ENCODE peak calls at places on chromosome X, in five cellular contexts. K is upper lobe of right lung; F is gastrocnemius medialis; E is transverse colon; G is CD4-positive, alpha-beta memory T cell. R is an unnamed sample. For H3K27me3, the result is how much of the 10 kb centered on the place peaks cover.

GRCh38 chrX:120791013-120791643 is 84.5 kb downstream of the CT47B1 start:
- DNase-seq in K (no peak), F (peak), E (peak), G (no peak), R (no peak)

GRCh38 chrX:153969904-153970397 is 1.7 kb downstream of the HCFC1 start:
- DNase-seq in K (no peak), F (no peak), E (no peak), G (no peak), R (no peak)

GRCh38 chrX:132631579-132632232 is 142.9 kb upstream of the MBNL3 start:
- DNase-seq in K (no peak), F (no peak), E (no peak), G (peak), R (peak)

GRCh38 chrX:86014421-86014820 is 32.9 kb downstream of the CHM start:
- DNase-seq in K (no peak), F (no peak), E (peak), G (no peak), R (no peak)

GRCh38 chrX:154056739-154057367 is 37.2 kb upstream of the IRAK1 start:
- DNase-seq in K (no peak), F (peak), E (peak), G (peak), R (no peak)

GRCh38 chrX:18883961-18884765 is 99.8 kb downstream of the PHKA2 start:
- DNase-seq in K (peak), F (no peak), E (no peak), G (no peak), R (no peak)

GRCh38 chrX:119477812-119478232 is 9.6 kb downstream of the SLC25A5 start:
- DNase-seq in K (no peak), F (peak), E (peak), G (no peak), R (no peak)

GRCh38 chrX:148382983-148383382 is 117.4 kb upstream of the AFF2 start:
- DNase-seq in K (no peak), F (no peak), E (no peak), G (no peak), R (no peak)

GRCh38 chrX:53441531-53442321 is 7.6 kb upstream of the HSD17B10 start:
- DNase-seq in K (peak), F (peak), E (peak), G (peak), R (no peak)

GRCh38 chrX:150411656-150412055 is 48.5 kb downstream of the MAMLD1 start:
- DNase-seq in K (no peak), F (no peak), E (no peak), G (no peak), R (no peak)
- H3K27ac ChIP-seq in K (no peak), F (no peak), E (no peak), G (no peak), R (no peak)

GRCh38 chrX:100408643-100409315 is 1.3 kb downstream of the PCDH19 start:
- DNase-seq in K (no peak), F (no peak), E (no peak), G (no peak), R (no peak)

GRCh38 chrX:100407147-100407783 is 2.8 kb downstream of the PCDH19 start:
- DNase-seq in K (no peak), F (no peak), E (no peak), G (no peak), R (no peak)

GRCh38 chrX:100407784-100408642 is 2.1 kb downstream of the PCDH19 start:
- DNase-seq in K (no peak), F (no peak), E (no peak), G (no peak), R (no peak)

GRCh38 chrX:100409316-100410082 is 574 bp downstream of the PCDH19 start:
- DNase-seq in K (no peak), F (no peak), E (no peak), G (no peak), R (no peak)

DNA sequence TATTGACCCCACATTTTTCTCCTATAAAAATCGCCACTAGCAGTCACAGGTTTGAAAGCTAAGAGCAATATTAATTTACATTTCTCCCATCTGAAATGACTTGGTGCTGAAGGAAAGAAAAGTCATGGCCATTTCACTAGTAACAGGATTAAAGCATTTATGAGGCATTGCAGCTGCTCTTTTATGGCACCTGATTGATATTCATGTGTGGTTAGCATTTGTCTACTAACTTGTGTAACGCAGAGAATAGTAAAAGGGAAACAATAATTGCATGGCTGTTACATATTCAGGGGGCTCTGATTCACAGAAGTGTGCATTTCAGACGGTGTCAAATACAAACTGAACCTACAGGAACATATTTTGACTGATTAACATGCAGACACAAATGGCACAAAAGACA is 5.2 kb downstream of the PCDH19 start:
- DNase-seq in K (no peak), F (no peak), E (no peak), G (no peak), R (no peak)
- H3K27me3 ChIP-seq in K (under half), F (under half), E (under half), G (under half), R (under half)

GRCh38 chrX:38224160-38224559 is 3.5 kb upstream of the SRPX start:
- DNase-seq in K (no peak), F (no peak), E (no peak), G (no peak), R (no peak)
- H3K27ac ChIP-seq in K (no peak), F (no peak), E (no peak), G (no peak), R (no peak)

DNA sequence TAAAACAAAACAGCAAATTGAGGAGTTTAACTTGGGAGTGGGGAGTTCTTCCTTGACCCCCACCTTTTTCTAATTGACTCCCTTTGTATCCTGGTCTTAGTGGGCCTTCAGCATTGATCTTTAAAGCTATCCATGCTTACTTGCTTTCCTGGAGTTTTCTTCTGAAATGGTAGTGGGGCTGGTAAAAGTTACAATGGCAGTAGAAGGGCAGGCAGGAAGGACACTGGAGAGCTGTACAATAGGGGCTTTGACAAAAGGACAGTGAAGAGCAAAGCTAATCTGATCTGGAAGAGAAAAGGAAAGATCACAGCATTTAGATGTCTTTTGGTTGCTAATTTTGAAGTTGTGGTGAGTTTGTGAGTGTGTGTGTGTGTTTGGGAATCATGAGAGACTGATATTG is 111.5 kb downstream of the MID1 start:
- DNase-seq in K (no peak), F (no peak), E (no peak), G (no peak), R (no peak)
- H3K27me3 ChIP-seq in K (under half), F (under half), E (under half), G (under half), R (under half)

GRCh38 chrX:114800719-114801118 is 216.7 kb downstream of the IL13RA2 start:
- DNase-seq in K (no peak), F (peak), E (no peak), G (no peak), R (peak)
- H3K27ac ChIP-seq in K (no peak), F (no peak), E (no peak), G (no peak), R (no peak)

DNA sequence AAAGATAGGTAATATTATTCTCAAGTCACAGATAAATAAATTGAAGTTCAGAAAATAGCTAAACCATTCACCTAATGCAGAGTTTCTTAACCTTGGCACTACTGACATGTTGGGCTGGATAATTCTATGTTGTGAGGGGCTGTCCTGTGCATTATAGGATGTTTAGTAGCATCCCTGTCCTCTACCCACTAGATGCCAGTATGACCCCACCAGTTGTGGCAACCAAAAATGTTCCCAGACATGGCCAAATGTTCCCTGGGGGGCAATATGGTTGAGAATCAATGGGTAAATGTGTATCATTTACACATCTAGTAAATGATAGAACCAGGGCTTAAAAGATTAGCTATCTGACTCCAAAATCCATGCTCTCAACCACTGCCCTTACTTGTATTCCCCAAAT is 140.9 kb downstream of the COL4A6 start:
- DNase-seq in K (no peak), F (no peak), E (no peak), G (no peak), R (no peak)
- H3K27me3 ChIP-seq in K (under half), F (under half), E (under half), G (under half), R (under half)

GRCh38 chrX:10112510-10112909 is 44.3 kb upstream of the CLCN4 start:
- DNase-seq in K (no peak), F (no peak), E (no peak), G (no peak), R (no peak)
- H3K27ac ChIP-seq in K (no peak), F (peak), E (peak), G (peak), R (no peak)

GRCh38 chrX:151711787-151712186 is 4.0 kb upstream of the FATE1 start:
- DNase-seq in K (no peak), F (no peak), E (no peak), G (no peak), R (no peak)
- H3K27me3 ChIP-seq in K (under half), F (under half), E (under half), G (under half), R (under half)

R was measured in foreskin keratinocyte.